ENCODE peak calls at places on chromosomes 3 and 15, in ten cellular contexts. One of them, this sample, is unnamed.

GRCh38 chr3:143070977-143071551 is 48.5 kb upstream of the CHST2 start:
- DNase-seq in progenitor cell of endocrine pancreas: no peak
- DNase-seq in prostate gland: no peak
- DNase-seq in choroid plexus epithelial cell: peak
- DNase-seq in lower lobe of right lung: no peak
- DNase-seq in GM12864: no peak
- DNase-seq in Calu3: peak
- DNase-seq in endodermal cell: peak
- DNase-seq in GM10248: no peak
- DNase-seq in brain microvascular endothelial cell: peak
- DNase-seq in this sample: no peak

GRCh38 chr3:143302638-143303171 is 183.1 kb downstream of the CHST2 start:
- DNase-seq in brain microvascular endothelial cell: peak
- DNase-seq in prostate gland: no peak
- DNase-seq in Calu3: peak
- DNase-seq in lower lobe of right lung: peak
- DNase-seq in progenitor cell of endocrine pancreas: no peak
- DNase-seq in choroid plexus epithelial cell: peak
- DNase-seq in GM12864: no peak
- DNase-seq in GM10248: no peak
- DNase-seq in endodermal cell: peak
- DNase-seq in this sample: no peak

GRCh38 chr3:57105585-57105984 is 45.1 kb downstream of the SPATA12 start:
- DNase-seq in brain microvascular endothelial cell: no peak
- DNase-seq in Calu3: no peak
- DNase-seq in prostate gland: no peak
- DNase-seq in progenitor cell of endocrine pancreas: no peak
- DNase-seq in GM12864: no peak
- DNase-seq in GM10248: no peak
- DNase-seq in choroid plexus epithelial cell: no peak
- DNase-seq in endodermal cell: no peak
- DNase-seq in lower lobe of right lung: no peak
- DNase-seq in this sample: no peak

GRCh38 chr15:73753250-73754130 is at the start of gene INSYN1:
- DNase-seq in progenitor cell of endocrine pancreas: peak
- DNase-seq in lower lobe of right lung: no peak
- DNase-seq in Calu3: no peak
- DNase-seq in prostate gland: peak
- DNase-seq in GM10248: no peak
- DNase-seq in choroid plexus epithelial cell: peak
- DNase-seq in endodermal cell: peak
- DNase-seq in brain microvascular endothelial cell: no peak
- DNase-seq in GM12864: no peak
- DNase-seq in this sample: peak

GRCh38 chr15:83475551-83475950 is 28.4 kb downstream of the SH3GL3 start:
- DNase-seq in choroid plexus epithelial cell: peak
- DNase-seq in brain microvascular endothelial cell: peak
- DNase-seq in endodermal cell: no peak
- DNase-seq in prostate gland: no peak
- DNase-seq in GM12864: no peak
- DNase-seq in Calu3: no peak
- DNase-seq in GM10248: no peak
- DNase-seq in progenitor cell of endocrine pancreas: no peak
- DNase-seq in lower lobe of right lung: no peak
- DNase-seq in this sample: no peak

GRCh38 chr3:173993299-173993698 is 595.8 kb downstream of the NLGN1 start:
- DNase-seq in brain microvascular endothelial cell: peak
- DNase-seq in lower lobe of right lung: no peak
- DNase-seq in Calu3: no peak
- DNase-seq in progenitor cell of endocrine pancreas: no peak
- DNase-seq in endodermal cell: no peak
- DNase-seq in GM10248: no peak
- DNase-seq in choroid plexus epithelial cell: peak
- DNase-seq in prostate gland: no peak
- DNase-seq in GM12864: no peak
- DNase-seq in this sample: no peak

GRCh38 chr3:124467980-124468902 is 262.0 kb upstream of the UMPS start:
- DNase-seq in Calu3: peak
- DNase-seq in progenitor cell of endocrine pancreas: peak
- DNase-seq in brain microvascular endothelial cell: peak
- DNase-seq in endodermal cell: peak
- DNase-seq in lower lobe of right lung: no peak
- DNase-seq in GM10248: peak
- DNase-seq in choroid plexus epithelial cell: peak
- DNase-seq in GM12864: no peak
- DNase-seq in prostate gland: peak
- DNase-seq in this sample: peak

GRCh38 chr3:111541911-111542483 is at the start of gene CD96:
- DNase-seq in brain microvascular endothelial cell: peak
- DNase-seq in progenitor cell of endocrine pancreas: no peak
- DNase-seq in endodermal cell: no peak
- DNase-seq in GM12864: no peak
- DNase-seq in prostate gland: no peak
- DNase-seq in Calu3: no peak
- DNase-seq in lower lobe of right lung: no peak
- DNase-seq in choroid plexus epithelial cell: peak
- DNase-seq in GM10248: peak
- DNase-seq in this sample: no peak

GRCh38 chr3:11289864-11290263 is 17.7 kb downstream of the ATG7 start:
- DNase-seq in lower lobe of right lung: no peak
- DNase-seq in prostate gland: no peak
- DNase-seq in progenitor cell of endocrine pancreas: no peak
- DNase-seq in choroid plexus epithelial cell: no peak
- DNase-seq in Calu3: no peak
- DNase-seq in GM10248: no peak
- DNase-seq in brain microvascular endothelial cell: no peak
- DNase-seq in GM12864: no peak
- DNase-seq in endodermal cell: no peak
- DNase-seq in this sample: no peak

GRCh38 chr3:197125601-197126000 is 96.0 kb upstream of the MELTF start:
- DNase-seq in Calu3: no peak
- DNase-seq in brain microvascular endothelial cell: peak
- DNase-seq in progenitor cell of endocrine pancreas: no peak
- DNase-seq in lower lobe of right lung: no peak
- DNase-seq in choroid plexus epithelial cell: peak
- DNase-seq in GM12864: no peak
- DNase-seq in GM10248: no peak
- DNase-seq in endodermal cell: no peak
- DNase-seq in prostate gland: no peak
- DNase-seq in this sample: no peak

GRCh38 chr3:3023106-3023505 is 87.1 kb downstream of the IL5RA start:
- DNase-seq in Calu3: no peak
- DNase-seq in choroid plexus epithelial cell: no peak
- DNase-seq in prostate gland: no peak
- DNase-seq in progenitor cell of endocrine pancreas: no peak
- DNase-seq in endodermal cell: no peak
- DNase-seq in brain microvascular endothelial cell: no peak
- DNase-seq in GM10248: no peak
- DNase-seq in lower lobe of right lung: no peak
- DNase-seq in GM12864: no peak
- DNase-seq in this sample: no peak

DNA sequence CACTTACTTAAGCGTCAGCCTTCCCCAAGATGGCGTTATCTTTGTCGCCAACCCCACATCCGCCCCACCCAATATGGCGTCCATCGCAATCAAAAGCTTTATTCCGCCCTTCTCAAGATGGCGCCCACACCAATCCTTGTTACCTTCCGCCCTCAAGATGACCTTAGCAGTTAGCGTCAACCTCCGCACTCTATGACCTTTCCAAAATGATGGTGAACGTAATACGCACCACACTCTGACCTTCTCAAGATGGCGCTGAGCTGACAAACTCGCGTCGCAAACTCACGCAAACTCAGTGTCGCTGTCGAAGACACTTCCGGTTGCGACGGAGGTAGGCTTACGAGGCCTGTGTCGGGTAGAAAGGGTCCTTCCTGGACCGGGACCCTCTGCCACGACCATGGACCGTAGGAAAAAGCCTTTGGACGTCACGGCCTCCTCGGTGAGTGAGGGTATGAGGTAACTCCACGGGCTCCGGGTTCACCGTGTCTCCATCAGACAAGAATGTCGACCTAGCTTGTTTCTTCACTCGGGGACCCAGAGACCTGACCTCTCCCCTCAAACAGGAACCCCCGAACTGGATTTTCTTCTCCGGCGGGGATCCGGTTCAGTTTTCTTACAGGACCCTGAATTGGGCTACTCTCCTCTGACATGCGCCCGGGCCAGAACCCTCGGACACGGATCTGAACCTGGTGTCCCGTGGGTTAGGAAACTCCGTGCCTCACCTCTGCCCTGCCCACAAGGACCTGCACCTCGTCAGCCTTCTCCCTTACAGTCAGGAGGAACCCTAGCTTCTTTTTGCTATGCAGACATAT is at the start of gene CCDC174:
- DNase-seq in GM12864: peak
- DNase-seq in Calu3: peak
- DNase-seq in prostate gland: peak
- DNase-seq in choroid plexus epithelial cell: peak
- DNase-seq in progenitor cell of endocrine pancreas: peak
- DNase-seq in endodermal cell: peak
- DNase-seq in brain microvascular endothelial cell: peak
- DNase-seq in lower lobe of right lung: peak
- DNase-seq in GM10248: peak
- DNase-seq in this sample: peak
- TF ChIP-seq CTCF in GM12864: no peak
- TF ChIP-seq CTCF in Calu3: no peak
- TF ChIP-seq CTCF in prostate gland: no peak
- TF ChIP-seq CTCF in choroid plexus epithelial cell: no peak
- TF ChIP-seq CTCF in progenitor cell of endocrine pancreas: no peak
- TF ChIP-seq CTCF in endodermal cell: no peak
- TF ChIP-seq CTCF in brain microvascular endothelial cell: no peak
- TF ChIP-seq CTCF in lower lobe of right lung: no peak
- TF ChIP-seq CTCF in GM10248: no peak
- TF ChIP-seq CTCF in this sample: no peak

GRCh38 chr15:75597667-75598341 is 18.7 kb upstream of the PTPN9 start:
- DNase-seq in GM12864: no peak
- DNase-seq in endodermal cell: peak
- DNase-seq in lower lobe of right lung: no peak
- DNase-seq in GM10248: no peak
- DNase-seq in Calu3: no peak
- DNase-seq in brain microvascular endothelial cell: no peak
- DNase-seq in prostate gland: no peak
- DNase-seq in progenitor cell of endocrine pancreas: no peak
- DNase-seq in choroid plexus epithelial cell: peak
- DNase-seq in this sample: no peak
- TF ChIP-seq CTCF in GM12864: peak
- TF ChIP-seq CTCF in endodermal cell: peak
- TF ChIP-seq CTCF in lower lobe of right lung: peak
- TF ChIP-seq CTCF in GM10248: peak
- TF ChIP-seq CTCF in Calu3: no peak
- TF ChIP-seq CTCF in brain microvascular endothelial cell: peak
- TF ChIP-seq CTCF in prostate gland: peak
- TF ChIP-seq CTCF in progenitor cell of endocrine pancreas: peak
- TF ChIP-seq CTCF in choroid plexus epithelial cell: peak
- TF ChIP-seq CTCF in this sample: peak

GRCh38 chr15:69031013-69032001 is 16.8 kb downstream of the NOX5 start:
- DNase-seq in progenitor cell of endocrine pancreas: peak
- DNase-seq in lower lobe of right lung: peak
- DNase-seq in Calu3: peak
- DNase-seq in GM12864: no peak
- DNase-seq in prostate gland: peak
- DNase-seq in brain microvascular endothelial cell: peak
- DNase-seq in GM10248: peak
- DNase-seq in choroid plexus epithelial cell: peak
- DNase-seq in endodermal cell: peak
- DNase-seq in this sample: peak
- TF ChIP-seq CTCF in progenitor cell of endocrine pancreas: peak
- TF ChIP-seq CTCF in lower lobe of right lung: peak
- TF ChIP-seq CTCF in Calu3: peak
- TF ChIP-seq CTCF in GM12864: peak
- TF ChIP-seq CTCF in prostate gland: peak
- TF ChIP-seq CTCF in brain microvascular endothelial cell: peak
- TF ChIP-seq CTCF in GM10248: peak
- TF ChIP-seq CTCF in choroid plexus epithelial cell: peak
- TF ChIP-seq CTCF in endodermal cell: peak
- TF ChIP-seq CTCF in this sample: peak

GRCh38 chr3:100068758-100069345 is 45.4 kb downstream of the FILIP1L start:
- DNase-seq in endodermal cell: peak
- DNase-seq in lower lobe of right lung: peak
- DNase-seq in GM12864: peak
- DNase-seq in progenitor cell of endocrine pancreas: peak
- DNase-seq in GM10248: peak
- DNase-seq in prostate gland: peak
- DNase-seq in brain microvascular endothelial cell: peak
- DNase-seq in Calu3: peak
- DNase-seq in choroid plexus epithelial cell: peak
- DNase-seq in this sample: peak
- TF ChIP-seq CTCF in endodermal cell: peak
- TF ChIP-seq CTCF in lower lobe of right lung: peak
- TF ChIP-seq CTCF in GM12864: peak
- TF ChIP-seq CTCF in progenitor cell of endocrine pancreas: peak
- TF ChIP-seq CTCF in GM10248: peak
- TF ChIP-seq CTCF in prostate gland: peak
- TF ChIP-seq CTCF in brain microvascular endothelial cell: peak
- TF ChIP-seq CTCF in Calu3: peak
- TF ChIP-seq CTCF in choroid plexus epithelial cell: peak
- TF ChIP-seq CTCF in this sample: peak

DNA sequence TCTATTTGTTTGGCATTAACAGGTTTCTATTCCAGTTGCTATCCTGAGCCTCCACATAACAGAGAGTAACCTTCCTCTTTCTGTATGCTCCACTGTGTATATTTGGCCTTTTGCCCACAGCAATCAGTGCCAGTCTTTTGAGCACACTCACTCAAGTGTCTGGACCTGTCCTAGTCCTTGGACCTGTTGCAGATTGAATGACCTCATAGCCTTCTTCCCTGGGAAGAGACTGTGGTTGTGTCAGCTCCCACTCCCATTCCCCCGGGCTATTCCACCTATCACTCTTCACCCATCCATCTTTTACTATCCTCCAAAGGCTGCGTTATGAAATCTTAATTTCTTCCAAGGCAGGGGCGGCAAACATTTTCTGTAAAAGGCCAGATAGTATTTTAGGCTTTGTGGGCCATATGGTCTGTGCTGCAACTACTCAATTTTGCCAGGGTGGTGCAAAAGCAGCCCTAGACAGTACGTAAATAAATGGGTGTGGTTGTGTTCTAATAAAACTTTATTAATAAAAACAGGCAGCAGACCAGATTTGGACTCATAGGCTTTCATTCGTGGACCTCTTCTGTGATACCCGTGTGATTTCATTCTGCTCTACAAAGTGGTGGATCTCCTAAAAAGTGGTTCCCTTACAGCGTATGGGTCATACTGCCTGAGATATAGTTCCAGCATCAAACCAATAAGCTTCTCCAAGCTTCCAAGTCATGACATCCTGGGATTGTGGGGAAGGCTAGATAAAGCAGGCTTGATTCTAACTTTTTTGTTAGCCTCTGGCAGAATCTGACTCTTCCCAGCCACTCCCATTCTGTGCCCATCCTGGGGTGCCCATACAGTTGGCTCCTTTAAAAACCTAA is 57.4 kb downstream of the CDAN1 start:
- DNase-seq in prostate gland: no peak
- DNase-seq in GM10248: no peak
- DNase-seq in choroid plexus epithelial cell: no peak
- DNase-seq in Calu3: no peak
- DNase-seq in lower lobe of right lung: no peak
- DNase-seq in brain microvascular endothelial cell: no peak
- DNase-seq in progenitor cell of endocrine pancreas: no peak
- DNase-seq in GM12864: no peak
- DNase-seq in endodermal cell: no peak
- DNase-seq in this sample: no peak
- TF ChIP-seq CTCF in prostate gland: no peak
- TF ChIP-seq CTCF in GM10248: no peak
- TF ChIP-seq CTCF in choroid plexus epithelial cell: no peak
- TF ChIP-seq CTCF in Calu3: no peak
- TF ChIP-seq CTCF in lower lobe of right lung: no peak
- TF ChIP-seq CTCF in brain microvascular endothelial cell: no peak
- TF ChIP-seq CTCF in progenitor cell of endocrine pancreas: no peak
- TF ChIP-seq CTCF in GM12864: no peak
- TF ChIP-seq CTCF in endodermal cell: no peak
- TF ChIP-seq CTCF in this sample: no peak

GRCh38 chr15:76285241-76285825 is 25.9 kb downstream of the ETFA start:
- DNase-seq in lower lobe of right lung: no peak
- DNase-seq in GM12864: no peak
- DNase-seq in brain microvascular endothelial cell: peak
- DNase-seq in GM10248: no peak
- DNase-seq in progenitor cell of endocrine pancreas: no peak
- DNase-seq in prostate gland: no peak
- DNase-seq in Calu3: peak
- DNase-seq in endodermal cell: no peak
- DNase-seq in choroid plexus epithelial cell: peak
- DNase-seq in this sample: no peak
- TF ChIP-seq CTCF in lower lobe of right lung: no peak
- TF ChIP-seq CTCF in GM12864: peak
- TF ChIP-seq CTCF in brain microvascular endothelial cell: peak
- TF ChIP-seq CTCF in GM10248: peak
- TF ChIP-seq CTCF in progenitor cell of endocrine pancreas: peak
- TF ChIP-seq CTCF in prostate gland: peak
- TF ChIP-seq CTCF in Calu3: peak
- TF ChIP-seq CTCF in endodermal cell: peak
- TF ChIP-seq CTCF in choroid plexus epithelial cell: peak
- TF ChIP-seq CTCF in this sample: no peak